ENCODE peak calls at places on chromosomes 3 and 15, in four cellular contexts. O, W, Q and I are unnamed samples.

GRCh38 chr3:34260266-34260990 is 462.0 kb downstream of the PDCD6IP start:
- DNase-seq in O (no peak), W (peak; percentile 52), Q (peak; percentile 50), I (peak; percentile 61)

GRCh38 chr3:187139126-187139894 is at the start of gene RPL39L:
- DNase-seq in O (peak; percentile 64), W (peak; percentile 95), Q (peak; percentile 76), I (peak; percentile 87)

GRCh38 chr3:10410383-10411002 is 89.6 kb upstream of the SEC13 start:
- DNase-seq in O (no peak), W (no peak), Q (no peak), I (no peak)

GRCh38 chr3:146547235-146547835 is 2.9 kb upstream of the PLSCR1 start:
- DNase-seq in O (no peak), W (no peak), Q (no peak), I (no peak)

GRCh38 chr15:50358805-50359204 is 3.8 kb upstream of the GABPB1 start:
- DNase-seq in O (no peak), W (peak; percentile 26), Q (peak; percentile 59), I (peak; percentile 41)

GRCh38 chr15:34609102-34609501 is 25.7 kb upstream of the GOLGA8B start:
- DNase-seq in O (no peak), W (no peak), Q (no peak), I (no peak)

GRCh38 chr15:31396881-31397560 is 70.4 kb downstream of the KLF13 start:
- DNase-seq in O (no peak), W (peak; percentile 80), Q (peak; percentile 26), I (peak; percentile 67)

GRCh38 chr3:174191380-174191779 is 667.8 kb upstream of the NAALADL2 start:
- DNase-seq in O (peak; percentile 12), W (no peak), Q (no peak), I (peak; percentile 28)

GRCh38 chr3:150509780-150510179 is 36.5 kb downstream of the SERP1 start:
- DNase-seq in O (no peak), W (no peak), Q (no peak), I (no peak)

GRCh38 chr3:179510496-179510895 is 52.2 kb upstream of the ACTL6A start:
- DNase-seq in O (no peak), W (no peak), Q (no peak), I (no peak)

DNA sequence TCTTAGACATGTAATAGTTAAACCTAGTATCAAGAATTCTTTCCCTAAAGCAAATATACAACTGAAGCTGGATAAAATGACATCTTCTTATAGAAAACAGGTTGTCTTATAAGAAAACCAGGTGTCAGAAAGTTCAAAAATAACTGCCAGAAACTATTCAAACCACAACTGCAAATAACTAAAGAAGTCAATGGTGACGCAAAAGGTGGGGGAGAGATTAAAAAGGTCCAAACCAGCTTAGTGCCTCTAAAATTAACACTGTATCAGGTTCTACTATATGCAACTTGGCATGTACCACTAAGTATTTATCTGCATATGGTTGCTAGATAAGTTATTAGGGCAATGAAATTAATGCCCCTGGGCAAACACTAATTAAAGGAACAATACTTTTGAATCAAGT is 136.8 kb downstream of the TBL1XR1 start:
- DNase-seq in O (no peak), W (no peak), Q (no peak), I (no peak)
- H3K4me2 ChIP-seq in O (no peak overlapping the region), W (no peak overlapping the region), Q (no peak overlapping the region), I (no peak overlapping the region)

GRCh38 chr3:163863146-163863545 is 1215.2 kb downstream of the SI start:
- DNase-seq in O (no peak), W (no peak), Q (no peak), I (no peak)
- TF ChIP-seq FOS in O (no peak), W (no peak), Q (no peak), I (no peak)

DNA sequence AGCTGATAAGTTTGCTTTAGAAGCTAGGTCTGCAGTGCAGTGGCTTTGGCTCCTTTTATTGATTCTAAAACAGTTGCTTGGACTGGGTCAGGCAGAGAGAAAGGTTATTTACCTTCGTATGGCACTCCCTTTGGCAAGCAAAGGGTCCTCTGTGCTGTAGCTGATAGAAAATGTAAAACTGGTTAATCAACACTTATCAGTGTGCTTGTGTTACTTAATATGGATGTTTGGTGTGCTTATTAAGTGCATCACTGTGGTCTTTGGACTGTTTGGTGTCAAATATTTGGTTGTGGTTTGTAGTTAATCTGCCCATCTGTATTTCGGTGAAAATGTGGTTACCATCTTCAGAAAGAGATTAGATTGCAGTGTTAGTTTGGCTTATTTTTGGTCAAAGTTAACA is 16.0 kb downstream of the UBE2E2 start:
- DNase-seq in O (no peak), W (no peak), Q (no peak), I (no peak)
- H3K4me2 ChIP-seq in O (peak overlapping the region; percentile 61), W (no peak overlapping the region), Q (peak overlapping the region; percentile 24), I (no peak overlapping the region)

DNA sequence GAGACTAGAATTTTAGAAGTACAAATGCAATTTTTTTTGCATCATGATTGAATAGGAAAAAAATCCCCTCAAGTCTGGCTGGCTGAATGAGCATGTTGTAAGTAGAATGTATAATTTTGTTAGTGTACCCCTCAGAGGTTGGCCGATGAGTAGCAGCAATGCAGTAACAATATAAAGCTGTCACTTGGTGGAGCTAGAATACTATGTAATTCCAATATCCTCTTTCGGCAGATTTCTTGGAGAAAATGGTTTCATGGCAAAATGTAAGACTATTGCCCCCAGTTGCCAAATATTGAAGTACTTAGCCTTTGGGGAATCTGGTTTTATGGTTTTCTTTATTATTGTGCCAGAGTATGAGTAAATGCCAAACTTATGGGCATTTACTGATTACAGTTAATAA is 39.8 kb upstream of the SGO1 start:
- DNase-seq in O (no peak), W (peak; percentile 17), Q (peak; percentile 3), I (peak; percentile 81)
- TF ChIP-seq FOS in O (no peak), W (no peak), Q (no peak), I (no peak)

DNA sequence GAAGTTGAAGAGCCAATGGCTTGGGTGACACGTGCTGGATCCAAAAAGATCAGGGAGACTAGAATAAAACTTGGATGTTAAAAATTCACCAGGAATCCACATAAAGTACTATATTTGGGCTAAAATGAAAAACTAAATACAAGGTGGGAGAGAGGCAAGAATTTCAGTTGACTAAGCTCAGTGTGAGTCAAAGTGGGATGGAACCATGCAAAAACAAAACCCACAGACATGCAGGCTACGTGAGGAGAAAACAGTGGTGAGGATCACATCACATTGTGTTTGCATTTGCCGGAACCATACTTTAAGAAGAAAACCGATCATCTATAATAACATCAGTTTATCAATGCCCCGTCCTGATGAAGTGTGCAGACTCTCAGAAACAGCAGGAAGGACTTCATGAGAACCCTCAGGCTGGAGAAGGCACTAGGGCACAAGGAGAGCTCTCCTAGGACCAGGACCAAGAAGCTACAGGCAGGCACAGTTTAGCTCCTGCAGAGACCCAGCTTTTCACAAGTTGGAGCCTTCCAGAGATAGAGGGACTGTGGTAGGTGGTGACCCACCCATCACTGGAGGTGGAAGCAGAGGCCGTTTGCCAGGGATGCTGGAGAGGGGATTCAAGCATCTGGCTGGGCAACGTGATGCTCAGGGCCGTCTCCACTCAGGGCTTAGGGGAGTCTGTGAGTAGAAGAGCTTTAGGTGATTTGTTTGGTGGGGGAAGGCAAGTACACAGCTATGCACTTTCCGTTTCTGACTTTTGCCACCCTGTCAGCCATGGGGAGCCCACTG is 29.0 kb upstream of the NR2E3 start:
- DNase-seq in O (peak; percentile 45), W (no peak), Q (peak; percentile 79), I (no peak)
- H3K4me2 ChIP-seq in O (peak overlapping the region; percentile 81), W (no peak overlapping the region), Q (no peak overlapping the region), I (no peak overlapping the region)